ENCODE peak calls at places on chromosomes 3 and 15, in six cellular contexts. One of them, this sample, is unnamed.

GRCh38 chr3:124558898-124559649 is 171.2 kb upstream of the UMPS start:
- DNase-seq in A549: peak; percentile 81
- DNase-seq in H1: no peak
- DNase-seq in HCT116: peak; percentile 48
- DNase-seq in NB4: no peak
- DNase-seq in WTC11: no peak
- DNase-seq in this sample: peak; percentile 60

GRCh38 chr15:75347222-75348033 is 589 bp downstream of the NEIL1 start:
- DNase-seq in A549: no peak
- DNase-seq in H1: peak; percentile 87
- DNase-seq in NB4: no peak
- DNase-seq in HCT116: peak; percentile 16
- DNase-seq in WTC11: peak; percentile 74
- DNase-seq in this sample: peak; percentile 87

GRCh38 chr3:165455360-165455759 is 259.2 kb upstream of the SLITRK3 start:
- DNase-seq in A549: no peak
- DNase-seq in NB4: no peak
- DNase-seq in H1: no peak
- DNase-seq in HCT116: no peak
- DNase-seq in WTC11: no peak
- DNase-seq in this sample: no peak

GRCh38 chr15:51736646-51737537 is 563 bp downstream of the LYSMD2 start:
- DNase-seq in NB4: peak; percentile 71
- DNase-seq in HCT116: no peak
- DNase-seq in H1: peak; percentile 68
- DNase-seq in WTC11: peak; percentile 56
- DNase-seq in A549: peak; percentile 50
- DNase-seq in this sample: peak; percentile 80

GRCh38 chr3:129278970-129279906 is 568 bp downstream of the HMCES start:
- DNase-seq in WTC11: peak; percentile 57
- DNase-seq in HCT116: peak; percentile 10
- DNase-seq in A549: peak; percentile 56
- DNase-seq in NB4: peak; percentile 64
- DNase-seq in H1: peak; percentile 72
- DNase-seq in this sample: peak; percentile 72

GRCh38 chr15:31262143-31262530 is 64.5 kb upstream of the KLF13 start:
- DNase-seq in WTC11: no peak
- DNase-seq in NB4: no peak
- DNase-seq in HCT116: no peak
- DNase-seq in A549: no peak
- DNase-seq in H1: no peak
- DNase-seq in this sample: no peak

GRCh38 chr15:85642054-85642692 is 152.6 kb downstream of the KLHL25 start:
- DNase-seq in HCT116: no peak
- DNase-seq in NB4: no peak
- DNase-seq in H1: no peak
- DNase-seq in A549: no peak
- DNase-seq in WTC11: no peak
- DNase-seq in this sample: no peak

GRCh38 chr3:138944842-138945645 is 1.9 kb downstream of the FOXL2 start:
- DNase-seq in NB4: peak; percentile 71
- DNase-seq in H1: peak; percentile 78
- DNase-seq in WTC11: peak; percentile 68
- DNase-seq in HCT116: no peak
- DNase-seq in A549: no peak
- DNase-seq in this sample: peak; percentile 71

GRCh38 chr15:40338041-40338657 is 2.6 kb downstream of the CCDC9B start:
- DNase-seq in WTC11: peak; percentile 92
- DNase-seq in A549: peak; percentile 66
- DNase-seq in NB4: peak; percentile 88
- DNase-seq in HCT116: peak; percentile 35
- DNase-seq in H1: peak; percentile 93
- DNase-seq in this sample: peak; percentile 95

GRCh38 chr3:62332771-62333381 is 40.5 kb downstream of the FEZF2 start:
- DNase-seq in H1: no peak
- DNase-seq in HCT116: peak; percentile 2
- DNase-seq in NB4: peak; percentile 13
- DNase-seq in WTC11: no peak
- DNase-seq in A549: peak; percentile 7
- DNase-seq in this sample: peak; percentile 9

GRCh38 chr15:36882487-36883108 is 217.8 kb downstream of the MEIS2 start:
- DNase-seq in NB4: no peak
- DNase-seq in HCT116: no peak
- DNase-seq in H1: no peak
- DNase-seq in WTC11: no peak
- DNase-seq in A549: no peak
- DNase-seq in this sample: no peak

GRCh38 chr15:63462053-63462452 is 42.3 kb upstream of the USP3 start:
- DNase-seq in H1: no peak
- DNase-seq in A549: peak; percentile 53
- DNase-seq in NB4: no peak
- DNase-seq in WTC11: no peak
- DNase-seq in HCT116: no peak
- DNase-seq in this sample: no peak

GRCh38 chr3:155352900-155353490 is 59.5 kb upstream of the STRIT1 start:
- DNase-seq in A549: peak; percentile 52
- DNase-seq in H1: no peak
- DNase-seq in HCT116: peak; percentile 40
- DNase-seq in NB4: peak; percentile 46
- DNase-seq in WTC11: no peak
- DNase-seq in this sample: peak; percentile 31
- TF ChIP-seq MAX in A549: no peak
- TF ChIP-seq MAX in H1: no peak
- TF ChIP-seq MAX in HCT116: no peak
- TF ChIP-seq MAX in NB4: no peak
- TF ChIP-seq MAX in WTC11: no peak
- TF ChIP-seq MAX in this sample: no peak

DNA sequence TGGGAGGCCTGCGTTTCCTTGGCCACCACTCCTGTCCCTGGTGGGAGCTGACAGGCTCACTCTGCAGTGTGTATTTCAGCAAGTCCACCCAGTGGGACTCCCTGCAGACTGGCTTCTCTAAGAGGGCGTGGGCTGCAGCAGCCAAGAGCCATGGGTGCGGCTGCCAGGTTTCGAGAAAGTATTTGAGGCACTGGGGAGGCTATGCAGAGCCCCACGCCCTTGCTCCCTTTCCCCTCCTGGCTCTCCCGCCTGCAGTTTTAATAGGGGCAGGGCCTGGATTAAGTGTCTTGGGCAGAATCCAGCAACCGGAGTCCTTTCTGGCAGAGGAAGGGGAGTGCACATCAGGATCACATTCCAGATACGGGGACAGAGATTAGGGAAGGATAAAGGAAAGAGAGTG is 242.1 kb downstream of the THSD4 start:
- DNase-seq in NB4: no peak
- DNase-seq in HCT116: no peak
- DNase-seq in A549: no peak
- DNase-seq in H1: no peak
- DNase-seq in WTC11: no peak
- DNase-seq in this sample: peak; percentile 28
- TF ChIP-seq MAX in NB4: no peak
- TF ChIP-seq MAX in HCT116: no peak
- TF ChIP-seq MAX in A549: no peak
- TF ChIP-seq MAX in H1: no peak
- TF ChIP-seq MAX in WTC11: no peak
- TF ChIP-seq MAX in this sample: no peak

GRCh38 chr15:68411276-68411675 is 20.7 kb downstream of the ITGA11 start:
- DNase-seq in A549: no peak
- DNase-seq in NB4: no peak
- DNase-seq in HCT116: no peak
- DNase-seq in H1: peak; percentile 7
- DNase-seq in WTC11: no peak
- DNase-seq in this sample: no peak

GRCh38 chr15:68408526-68408925 is 23.4 kb downstream of the ITGA11 start:
- DNase-seq in H1: peak; percentile 26
- DNase-seq in NB4: no peak
- DNase-seq in WTC11: no peak
- DNase-seq in HCT116: no peak
- DNase-seq in A549: no peak
- DNase-seq in this sample: no peak

GRCh38 chr15:68408971-68409370 is 23.0 kb downstream of the ITGA11 start:
- DNase-seq in NB4: no peak
- DNase-seq in WTC11: no peak
- DNase-seq in H1: peak; percentile 22
- DNase-seq in A549: no peak
- DNase-seq in HCT116: no peak
- DNase-seq in this sample: no peak

GRCh38 chr15:68410466-68411200 is 21.3 kb downstream of the ITGA11 start:
- DNase-seq in HCT116: no peak
- DNase-seq in NB4: no peak
- DNase-seq in H1: peak; percentile 32
- DNase-seq in A549: no peak
- DNase-seq in WTC11: no peak
- DNase-seq in this sample: no peak

DNA sequence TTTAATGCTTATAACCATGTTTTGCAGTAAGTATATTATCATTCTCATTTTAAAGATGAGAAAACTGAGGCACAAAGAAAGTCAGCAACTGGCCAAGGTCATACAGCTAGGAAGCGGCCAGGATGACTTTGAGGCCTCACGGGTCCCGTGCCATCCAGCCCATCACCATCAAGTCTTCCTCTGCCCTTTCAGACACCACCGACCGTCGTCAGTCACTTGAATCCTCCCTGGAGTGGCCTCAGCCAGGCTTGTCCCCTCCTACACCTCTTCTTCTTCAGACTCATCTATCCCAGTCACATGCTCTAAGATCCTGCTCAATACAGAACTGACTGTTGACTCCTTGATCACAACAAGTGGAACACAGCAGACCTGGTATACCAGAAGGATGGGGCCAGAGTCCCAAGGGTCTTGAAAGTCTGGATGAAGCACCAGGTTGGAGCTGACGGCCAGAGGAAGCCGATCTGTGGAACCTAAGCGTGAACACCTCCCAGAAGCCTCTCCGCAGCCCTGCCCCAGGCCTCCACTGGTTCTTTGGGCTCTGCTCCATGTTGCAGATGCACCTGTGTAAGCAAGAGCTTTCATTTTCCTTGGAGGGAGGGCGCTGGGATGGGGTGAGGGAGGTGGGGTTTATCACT is 22.1 kb downstream of the ITGA11 start:
- DNase-seq in H1: peak; percentile 23
- DNase-seq in HCT116: no peak
- DNase-seq in A549: no peak
- DNase-seq in WTC11: no peak
- DNase-seq in NB4: no peak
- DNase-seq in this sample: no peak
- TF ChIP-seq MAX in H1: no peak
- TF ChIP-seq MAX in HCT116: no peak
- TF ChIP-seq MAX in A549: no peak
- TF ChIP-seq MAX in WTC11: no peak
- TF ChIP-seq MAX in NB4: no peak
- TF ChIP-seq MAX in this sample: no peak

GRCh38 chr3:10400749-10401495 is 80.0 kb upstream of the SEC13 start:
- DNase-seq in WTC11: no peak
- DNase-seq in H1: no peak
- DNase-seq in NB4: no peak
- DNase-seq in HCT116: no peak
- DNase-seq in A549: no peak
- DNase-seq in this sample: no peak
- TF ChIP-seq MAX in WTC11: no peak
- TF ChIP-seq MAX in H1: no peak
- TF ChIP-seq MAX in NB4: no peak
- TF ChIP-seq MAX in HCT116: no peak
- TF ChIP-seq MAX in A549: no peak
- TF ChIP-seq MAX in this sample: no peak

This sample was measured in SK-N-SH.